ENCODE peak calls at places on chromosomes 13 and 19, in six cellular contexts. G, A, W, D, B and H are unnamed samples.

GRCh38 chr13:51861728-51862300 is at the start of gene CCDC70:
- DNase-seq in W (peak), A (no peak), G (peak), B (no peak), D (peak), H (peak)

GRCh38 chr19:46546194-46546896 is 50.7 kb upstream of the PNMA8B start:
- DNase-seq in G (peak), B (peak), W (no peak), A (no peak), D (peak), H (no peak)

GRCh38 chr19:48926909-48927308 is 6.6 kb upstream of the DHDH start:
- DNase-seq in D (peak), B (no peak), A (no peak), W (peak), G (peak), H (peak)

GRCh38 chr19:18440421-18440877 is 2.5 kb upstream of the ISYNA1 start:
- DNase-seq in B (peak), A (peak), D (no peak), G (peak), W (no peak), H (peak)

GRCh38 chr13:103194871-103195270 is 128.7 kb upstream of the SLC10A2 start:
- DNase-seq in A (no peak), B (no peak), G (no peak), W (no peak), D (no peak), H (no peak)

GRCh38 chr19:8240274-8241229 is 31.4 kb downstream of the CERS4 start:
- DNase-seq in G (peak), D (peak), A (peak), B (peak), W (peak), H (peak)

GRCh38 chr13:66492479-66492878 is 737.7 kb downstream of the PCDH9 start:
- DNase-seq in G (peak), D (no peak), W (no peak), A (no peak), B (peak), H (peak)

GRCh38 chr19:30064776-30065494 is 122.9 kb downstream of the URI1 start:
- DNase-seq in D (no peak), B (no peak), G (no peak), A (no peak), W (no peak), H (no peak)

GRCh38 chr13:89514534-89515312 is 1832.8 kb upstream of the MIR17HG start:
- DNase-seq in D (peak), B (peak), G (peak), A (no peak), W (no peak), H (peak)

GRCh38 chr19:18941628-18942354 is 774 bp upstream of the HOMER3 start:
- DNase-seq in A (no peak), W (no peak), D (no peak), G (no peak), B (no peak), H (no peak)

GRCh38 chr19:4521170-4521887 is 3.0 kb upstream of the PLIN4 start:
- DNase-seq in A (no peak), D (no peak), G (peak), W (no peak), B (no peak), H (no peak)

GRCh38 chr19:57465680-57466381 is 8.9 kb upstream of the VN1R1 start:
- DNase-seq in G (peak), B (peak), W (no peak), D (peak), A (no peak), H (peak)

GRCh38 chr13:33349314-33349995 is 63.9 kb upstream of the STARD13 start:
- DNase-seq in D (peak), B (peak), G (peak), A (no peak), W (no peak), H (peak)

GRCh38 chr13:41008349-41008980 is 10.7 kb downstream of the ELF1 start:
- DNase-seq in G (peak), D (peak), A (no peak), B (no peak), W (no peak), H (peak)

GRCh38 chr13:61684976-61685682 is 269.5 kb upstream of the PCDH20 start:
- DNase-seq in A (no peak), D (no peak), B (no peak), W (no peak), G (no peak), H (no peak)

GRCh38 chr13:66405908-66406802 is 824.0 kb downstream of the PCDH9 start:
- DNase-seq in A (no peak), G (peak), B (no peak), D (peak), W (no peak), H (no peak)

GRCh38 chr13:83880275-83881027 is 1.8 kb downstream of the SLITRK1 start:
- DNase-seq in G (peak), D (no peak), A (no peak), B (peak), W (no peak), H (no peak)

GRCh38 chr13:38686635-38687245 is at the start of gene FREM2:
- DNase-seq in W (no peak), B (peak), D (no peak), A (peak), G (peak), H (no peak)

GRCh38 chr13:106113796-106114195 is 421.7 kb downstream of the EFNB2 start:
- DNase-seq in W (no peak), D (no peak), A (no peak), B (no peak), G (no peak), H (no peak)

GRCh38 chr13:75330770-75331169 is 151.2 kb downstream of the TBC1D4 start:
- DNase-seq in B (no peak), D (no peak), W (no peak), A (no peak), G (no peak), H (no peak)

GRCh38 chr19:18373892-18374629 is 11.9 kb upstream of the GDF15 start:
- DNase-seq in G (peak), A (peak), B (peak), W (peak), D (peak), H (peak)

GRCh38 chr19:19137556-19138109 is 645 bp downstream of the TMEM161A start:
- DNase-seq in G (peak), D (no peak), W (no peak), B (no peak), A (no peak), H (peak)

GRCh38 chr13:30289533-30289932 is 17.8 kb downstream of the KATNAL1 start:
- DNase-seq in B (no peak), A (no peak), W (no peak), G (no peak), D (no peak), H (no peak)

GRCh38 chr13:43357435-43358065 is 334.2 kb downstream of the DNAJC15 start:
- DNase-seq in B (no peak), W (no peak), A (no peak), D (no peak), G (no peak), H (no peak)

GRCh38 chr19:43464089-43464775 is 1.2 kb downstream of the LYPD3 start:
- DNase-seq in W (no peak), A (no peak), D (no peak), G (no peak), B (peak), H (no peak)

GRCh38 chr19:18110833-18111232 is 13.3 kb downstream of the MAST3 start:
- DNase-seq in B (no peak), A (no peak), W (no peak), D (no peak), G (no peak), H (no peak)

GRCh38 chr19:12156254-12157058 is at the start of gene ZNF625:
- DNase-seq in W (no peak), G (peak), A (peak), D (peak), B (peak), H (no peak)

GRCh38 chr13:25930655-25931054 is 121.2 kb downstream of the SHISA2 start:
- DNase-seq in D (no peak), A (no peak), W (no peak), B (no peak), G (no peak), H (no peak)

GRCh38 chr19:12055784-12056183 is 3.0 kb upstream of the ZNF878 start:
- DNase-seq in A (no peak), B (no peak), G (peak), W (no peak), D (no peak), H (no peak)

GRCh38 chr19:4814625-4815425 is 16.7 kb downstream of the TICAM1 start:
- DNase-seq in B (no peak), D (peak), A (no peak), W (no peak), G (peak), H (no peak)

GRCh38 chr13:25468330-25469178 is 96.8 kb downstream of the ATP8A2 start:
- DNase-seq in D (no peak), B (peak), A (peak), G (peak), W (no peak), H (no peak)